ENCODE peak calls at places on chromosomes 1 and 21, in eight cellular contexts. One of them, this sample, is unnamed.

GRCh38 chr1:26500488-26501175 is 28.4 kb downstream of the HMGN2 start:
- DNase-seq in astrocyte of the spinal cord: peak
- DNase-seq in psoas muscle: peak
- DNase-seq in cardiac fibroblast: peak
- DNase-seq in vagina: no peak
- DNase-seq in GM10248: peak
- DNase-seq in bronchial epithelial cell: peak
- DNase-seq in GM20000: peak
- DNase-seq in this sample: peak

GRCh38 chr21:36437745-36438128 is 42.2 kb downstream of the CLDN14 start:
- DNase-seq in astrocyte of the spinal cord: peak
- DNase-seq in psoas muscle: no peak
- DNase-seq in cardiac fibroblast: peak
- DNase-seq in vagina: no peak
- DNase-seq in GM10248: no peak
- DNase-seq in bronchial epithelial cell: peak
- DNase-seq in GM20000: no peak
- DNase-seq in this sample: no peak

GRCh38 chr1:229141701-229142377 is 129.1 kb upstream of the RAB4A start:
- DNase-seq in astrocyte of the spinal cord: no peak
- DNase-seq in psoas muscle: no peak
- DNase-seq in cardiac fibroblast: no peak
- DNase-seq in vagina: no peak
- DNase-seq in GM10248: no peak
- DNase-seq in bronchial epithelial cell: no peak
- DNase-seq in GM20000: no peak
- DNase-seq in this sample: no peak

GRCh38 chr1:233473549-233474204 is 140.2 kb upstream of the KCNK1 start:
- DNase-seq in astrocyte of the spinal cord: no peak
- DNase-seq in psoas muscle: no peak
- DNase-seq in cardiac fibroblast: no peak
- DNase-seq in vagina: no peak
- DNase-seq in GM10248: no peak
- DNase-seq in bronchial epithelial cell: no peak
- DNase-seq in GM20000: no peak
- DNase-seq in this sample: no peak

GRCh38 chr1:43828574-43828973 is 105.0 kb upstream of the ARTN start:
- DNase-seq in astrocyte of the spinal cord: no peak
- DNase-seq in psoas muscle: no peak
- DNase-seq in cardiac fibroblast: no peak
- DNase-seq in vagina: no peak
- DNase-seq in GM10248: no peak
- DNase-seq in bronchial epithelial cell: no peak
- DNase-seq in GM20000: no peak
- DNase-seq in this sample: no peak

GRCh38 chr1:184974086-184974836 is at the start of gene NIBAN1:
- DNase-seq in astrocyte of the spinal cord: peak
- DNase-seq in psoas muscle: peak
- DNase-seq in cardiac fibroblast: peak
- DNase-seq in vagina: no peak
- DNase-seq in GM10248: peak
- DNase-seq in bronchial epithelial cell: peak
- DNase-seq in GM20000: peak
- DNase-seq in this sample: no peak

GRCh38 chr1:207962716-207963428 is 51.9 kb upstream of the CD34 start:
- DNase-seq in astrocyte of the spinal cord: peak
- DNase-seq in psoas muscle: peak
- DNase-seq in cardiac fibroblast: peak
- DNase-seq in vagina: peak
- DNase-seq in GM10248: no peak
- DNase-seq in bronchial epithelial cell: peak
- DNase-seq in GM20000: peak
- DNase-seq in this sample: peak

GRCh38 chr1:151504759-151505158 is 6.4 kb upstream of the CGN start:
- DNase-seq in astrocyte of the spinal cord: no peak
- DNase-seq in psoas muscle: no peak
- DNase-seq in cardiac fibroblast: no peak
- DNase-seq in vagina: no peak
- DNase-seq in GM10248: no peak
- DNase-seq in bronchial epithelial cell: no peak
- DNase-seq in GM20000: no peak
- DNase-seq in this sample: no peak

GRCh38 chr1:37478451-37478871 is 4.1 kb downstream of the ZC3H12A start:
- DNase-seq in astrocyte of the spinal cord: peak
- DNase-seq in psoas muscle: peak
- DNase-seq in cardiac fibroblast: peak
- DNase-seq in vagina: no peak
- DNase-seq in GM10248: no peak
- DNase-seq in bronchial epithelial cell: peak
- DNase-seq in GM20000: no peak
- DNase-seq in this sample: no peak

GRCh38 chr1:151443846-151444790 is 15.2 kb downstream of the POGZ start:
- DNase-seq in astrocyte of the spinal cord: peak
- DNase-seq in psoas muscle: no peak
- DNase-seq in cardiac fibroblast: peak
- DNase-seq in vagina: no peak
- DNase-seq in GM10248: peak
- DNase-seq in bronchial epithelial cell: peak
- DNase-seq in GM20000: peak
- DNase-seq in this sample: no peak

GRCh38 chr1:175757381-175758015 is 14.1 kb upstream of the TNR start:
- DNase-seq in astrocyte of the spinal cord: no peak
- DNase-seq in psoas muscle: no peak
- DNase-seq in cardiac fibroblast: peak
- DNase-seq in vagina: no peak
- DNase-seq in GM10248: peak
- DNase-seq in bronchial epithelial cell: peak
- DNase-seq in GM20000: peak
- DNase-seq in this sample: no peak

GRCh38 chr1:172359531-172359991 is 60.9 kb upstream of the C1orf105 start:
- DNase-seq in astrocyte of the spinal cord: peak
- DNase-seq in psoas muscle: no peak
- DNase-seq in cardiac fibroblast: peak
- DNase-seq in vagina: no peak
- DNase-seq in GM10248: no peak
- DNase-seq in bronchial epithelial cell: peak
- DNase-seq in GM20000: no peak
- DNase-seq in this sample: no peak

GRCh38 chr1:243471754-243472725 is 216.2 kb downstream of the SDCCAG8 start:
- DNase-seq in astrocyte of the spinal cord: peak
- DNase-seq in psoas muscle: no peak
- DNase-seq in cardiac fibroblast: peak
- DNase-seq in vagina: no peak
- DNase-seq in GM10248: peak
- DNase-seq in bronchial epithelial cell: peak
- DNase-seq in GM20000: peak
- DNase-seq in this sample: no peak

GRCh38 chr1:6491480-6491962 is at the start of gene PLEKHG5:
- DNase-seq in astrocyte of the spinal cord: peak
- DNase-seq in psoas muscle: no peak
- DNase-seq in cardiac fibroblast: peak
- DNase-seq in vagina: no peak
- DNase-seq in GM10248: no peak
- DNase-seq in bronchial epithelial cell: peak
- DNase-seq in GM20000: no peak
- DNase-seq in this sample: no peak

GRCh38 chr21:35602811-35603210 is 457.5 kb downstream of the SETD4 start:
- DNase-seq in astrocyte of the spinal cord: no peak
- DNase-seq in psoas muscle: no peak
- DNase-seq in cardiac fibroblast: no peak
- DNase-seq in vagina: no peak
- DNase-seq in GM10248: no peak
- DNase-seq in bronchial epithelial cell: no peak
- DNase-seq in GM20000: no peak
- DNase-seq in this sample: no peak

DNA sequence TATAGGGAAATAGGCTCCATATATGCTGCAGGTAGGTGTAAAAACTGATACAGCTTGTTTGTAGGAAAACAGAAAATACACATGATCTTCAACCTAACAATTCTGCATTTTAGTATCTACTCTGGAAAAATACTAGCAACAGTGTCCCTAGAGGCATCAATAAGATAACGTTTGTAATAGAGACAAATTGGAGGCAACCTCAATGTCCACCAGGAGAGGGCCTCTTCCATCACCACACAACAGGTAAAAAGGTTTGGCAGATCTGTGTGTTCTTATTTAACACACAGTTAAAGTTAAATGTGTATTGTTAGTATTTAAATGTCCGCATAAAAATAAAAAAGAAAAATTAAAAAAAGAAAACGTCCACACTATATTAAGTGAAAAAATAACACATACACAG is 5.4 kb downstream of the EIF2D start:
- DNase-seq in astrocyte of the spinal cord: no peak
- DNase-seq in psoas muscle: no peak
- DNase-seq in cardiac fibroblast: peak
- DNase-seq in vagina: no peak
- DNase-seq in GM10248: no peak
- DNase-seq in bronchial epithelial cell: peak
- DNase-seq in GM20000: no peak
- DNase-seq in this sample: no peak
- TF ChIP-seq CTCF in astrocyte of the spinal cord: peak
- TF ChIP-seq CTCF in psoas muscle: peak
- TF ChIP-seq CTCF in cardiac fibroblast: peak
- TF ChIP-seq CTCF in vagina: no peak
- TF ChIP-seq CTCF in GM10248: peak
- TF ChIP-seq CTCF in bronchial epithelial cell: peak
- TF ChIP-seq CTCF in GM20000: no peak
- TF ChIP-seq CTCF in this sample: peak

DNA sequence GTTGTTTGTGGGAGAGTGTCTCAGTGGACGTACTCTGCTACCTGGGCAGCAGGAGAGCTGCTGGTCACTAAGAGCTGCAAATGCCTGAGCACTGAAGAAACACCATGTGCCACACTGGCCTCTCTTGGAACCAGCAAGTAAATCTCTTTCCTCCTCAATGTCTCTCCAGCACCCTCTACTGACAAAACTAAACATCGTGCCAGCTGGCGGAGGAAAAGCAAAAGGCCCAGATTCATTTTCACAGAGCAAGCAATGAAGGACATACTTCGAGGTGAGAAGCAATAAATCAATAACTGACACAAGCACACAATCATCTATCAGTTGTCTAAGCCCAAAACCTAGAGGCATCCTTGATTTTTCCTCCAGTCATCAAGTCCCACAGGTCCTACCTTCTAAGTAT is 78.1 kb downstream of the RERE start:
- DNase-seq in astrocyte of the spinal cord: no peak
- DNase-seq in psoas muscle: no peak
- DNase-seq in cardiac fibroblast: peak
- DNase-seq in vagina: no peak
- DNase-seq in GM10248: no peak
- DNase-seq in bronchial epithelial cell: no peak
- DNase-seq in GM20000: no peak
- DNase-seq in this sample: no peak
- TF ChIP-seq CTCF in astrocyte of the spinal cord: no peak
- TF ChIP-seq CTCF in psoas muscle: no peak
- TF ChIP-seq CTCF in cardiac fibroblast: no peak
- TF ChIP-seq CTCF in vagina: no peak
- TF ChIP-seq CTCF in GM10248: no peak
- TF ChIP-seq CTCF in bronchial epithelial cell: no peak
- TF ChIP-seq CTCF in GM20000: no peak
- TF ChIP-seq CTCF in this sample: no peak

GRCh38 chr1:167794043-167794442 is 72.3 kb downstream of the MPZL1 start:
- DNase-seq in astrocyte of the spinal cord: no peak
- DNase-seq in psoas muscle: no peak
- DNase-seq in cardiac fibroblast: peak
- DNase-seq in vagina: no peak
- DNase-seq in GM10248: no peak
- DNase-seq in bronchial epithelial cell: peak
- DNase-seq in GM20000: no peak
- DNase-seq in this sample: no peak

GRCh38 chr1:167790117-167790516 is 68.3 kb downstream of the MPZL1 start:
- DNase-seq in astrocyte of the spinal cord: no peak
- DNase-seq in psoas muscle: no peak
- DNase-seq in cardiac fibroblast: no peak
- DNase-seq in vagina: no peak
- DNase-seq in GM10248: no peak
- DNase-seq in bronchial epithelial cell: peak
- DNase-seq in GM20000: no peak
- DNase-seq in this sample: no peak

GRCh38 chr1:167789501-167789900 is 67.7 kb downstream of the MPZL1 start:
- DNase-seq in astrocyte of the spinal cord: no peak
- DNase-seq in psoas muscle: no peak
- DNase-seq in cardiac fibroblast: peak
- DNase-seq in vagina: no peak
- DNase-seq in GM10248: no peak
- DNase-seq in bronchial epithelial cell: peak
- DNase-seq in GM20000: no peak
- DNase-seq in this sample: no peak

GRCh38 chr1:167795810-167796740 is 74.3 kb downstream of the MPZL1 start:
- DNase-seq in astrocyte of the spinal cord: peak
- DNase-seq in psoas muscle: peak
- DNase-seq in cardiac fibroblast: peak
- DNase-seq in vagina: no peak
- DNase-seq in GM10248: no peak
- DNase-seq in bronchial epithelial cell: peak
- DNase-seq in GM20000: no peak
- DNase-seq in this sample: no peak

GRCh38 chr1:167791281-167792209 is 69.8 kb downstream of the MPZL1 start:
- DNase-seq in astrocyte of the spinal cord: peak
- DNase-seq in psoas muscle: peak
- DNase-seq in cardiac fibroblast: peak
- DNase-seq in vagina: no peak
- DNase-seq in GM10248: no peak
- DNase-seq in bronchial epithelial cell: no peak
- DNase-seq in GM20000: no peak
- DNase-seq in this sample: no peak
- TF ChIP-seq CTCF in astrocyte of the spinal cord: no peak
- TF ChIP-seq CTCF in psoas muscle: no peak
- TF ChIP-seq CTCF in cardiac fibroblast: peak
- TF ChIP-seq CTCF in vagina: no peak
- TF ChIP-seq CTCF in GM10248: no peak
- TF ChIP-seq CTCF in bronchial epithelial cell: no peak
- TF ChIP-seq CTCF in GM20000: no peak
- TF ChIP-seq CTCF in this sample: no peak

DNA sequence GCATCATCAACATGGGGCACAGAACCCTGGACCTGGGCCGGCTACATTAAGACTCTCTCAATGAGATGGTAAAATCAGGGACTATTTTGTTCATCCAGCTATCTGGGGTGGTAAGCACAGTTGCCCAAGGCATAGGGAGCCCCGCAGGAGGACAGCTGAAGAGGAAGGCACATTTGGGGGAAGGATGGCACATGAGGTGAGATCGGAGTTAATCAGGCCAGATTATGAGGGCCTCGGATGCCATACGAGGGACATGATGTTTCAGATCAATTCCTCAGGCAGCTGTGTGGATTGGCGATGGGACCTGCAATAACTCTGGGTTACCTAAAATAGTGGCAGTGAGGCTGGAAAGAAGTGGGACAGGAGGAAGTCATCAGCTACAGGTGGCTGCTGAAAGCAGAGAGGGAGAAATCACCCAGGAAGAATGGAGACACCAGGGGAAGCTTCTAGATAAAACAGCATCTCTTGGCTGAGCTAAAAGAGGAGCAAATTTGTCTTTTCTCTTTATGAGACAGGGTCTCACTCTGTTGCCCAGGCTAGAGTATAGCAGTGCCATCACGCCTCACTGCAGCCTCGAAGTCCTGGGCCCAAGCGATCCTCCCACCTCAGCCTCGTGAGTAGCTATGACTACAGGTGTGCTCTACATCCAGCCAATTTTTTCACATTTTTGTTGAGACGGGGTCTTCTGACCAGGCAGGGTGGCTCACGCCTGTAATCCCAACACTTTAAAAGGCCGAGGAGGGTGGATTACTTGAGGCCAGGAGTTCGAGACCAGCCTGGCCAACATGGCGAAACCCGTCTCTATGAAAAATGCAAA is 21.1 kb downstream of the TOMM20 start:
- DNase-seq in astrocyte of the spinal cord: no peak
- DNase-seq in psoas muscle: no peak
- DNase-seq in cardiac fibroblast: no peak
- DNase-seq in vagina: no peak
- DNase-seq in GM10248: no peak
- DNase-seq in bronchial epithelial cell: no peak
- DNase-seq in GM20000: no peak
- DNase-seq in this sample: peak
- TF ChIP-seq CTCF in astrocyte of the spinal cord: no peak
- TF ChIP-seq CTCF in psoas muscle: no peak
- TF ChIP-seq CTCF in cardiac fibroblast: no peak
- TF ChIP-seq CTCF in vagina: no peak
- TF ChIP-seq CTCF in GM10248: no peak
- TF ChIP-seq CTCF in bronchial epithelial cell: no peak
- TF ChIP-seq CTCF in GM20000: no peak
- TF ChIP-seq CTCF in this sample: no peak